ENCODE peak calls at places on chromosome 1, in five cellular contexts. Z is CD8-positive, alpha-beta T cell; W is mammary epithelial cell; S is brain microvascular endothelial cell; M is colonic mucosa. P is an unnamed sample.
A peak's percentile ranks its signal among the peaks of the same experiment; 100 is the strongest.

GRCh38 chr1:78432016-78432415 is 58.8 kb upstream of the PTGFR start:
- DNase-seq in Z (no peak), W (no peak), S (no peak), M (no peak), P (no peak)

GRCh38 chr1:9651565-9652378 is at the start of gene PIK3CD:
- DNase-seq in Z (peak; percentile 50), W (peak; percentile 25), S (peak; percentile 8), M (no peak), P (no peak)

GRCh38 chr1:5331101-5331500 is 661.1 kb downstream of the NPHP4 start:
- DNase-seq in Z (no peak), W (no peak), S (no peak), M (no peak), P (no peak)

GRCh38 chr1:96968582-96969378 is 247.2 kb downstream of the PTBP2 start:
- DNase-seq in Z (no peak), W (no peak), S (no peak), M (no peak), P (no peak)

GRCh38 chr1:45326627-45327591 is at the start of gene HPDL:
- DNase-seq in Z (peak; percentile 53), W (no peak), S (peak; percentile 31), M (peak; percentile 84), P (peak; percentile 75)

GRCh38 chr1:94947453-94947852 is 20.5 kb upstream of the CNN3 start:
- DNase-seq in Z (no peak), W (no peak), S (peak; percentile 74), M (no peak), P (no peak)

GRCh38 chr1:171179323-171180227 is 5.5 kb upstream of the FMO2 start:
- DNase-seq in Z (no peak), W (no peak), S (no peak), M (no peak), P (no peak)

GRCh38 chr1:221289103-221289502 is 409.9 kb downstream of the HLX start:
- DNase-seq in Z (no peak), W (no peak), S (no peak), M (no peak), P (no peak)

GRCh38 chr1:219782311-219782710 is 146.0 kb downstream of the SLC30A10 start:
- DNase-seq in Z (no peak), W (no peak), S (no peak), M (no peak), P (no peak)

DNA sequence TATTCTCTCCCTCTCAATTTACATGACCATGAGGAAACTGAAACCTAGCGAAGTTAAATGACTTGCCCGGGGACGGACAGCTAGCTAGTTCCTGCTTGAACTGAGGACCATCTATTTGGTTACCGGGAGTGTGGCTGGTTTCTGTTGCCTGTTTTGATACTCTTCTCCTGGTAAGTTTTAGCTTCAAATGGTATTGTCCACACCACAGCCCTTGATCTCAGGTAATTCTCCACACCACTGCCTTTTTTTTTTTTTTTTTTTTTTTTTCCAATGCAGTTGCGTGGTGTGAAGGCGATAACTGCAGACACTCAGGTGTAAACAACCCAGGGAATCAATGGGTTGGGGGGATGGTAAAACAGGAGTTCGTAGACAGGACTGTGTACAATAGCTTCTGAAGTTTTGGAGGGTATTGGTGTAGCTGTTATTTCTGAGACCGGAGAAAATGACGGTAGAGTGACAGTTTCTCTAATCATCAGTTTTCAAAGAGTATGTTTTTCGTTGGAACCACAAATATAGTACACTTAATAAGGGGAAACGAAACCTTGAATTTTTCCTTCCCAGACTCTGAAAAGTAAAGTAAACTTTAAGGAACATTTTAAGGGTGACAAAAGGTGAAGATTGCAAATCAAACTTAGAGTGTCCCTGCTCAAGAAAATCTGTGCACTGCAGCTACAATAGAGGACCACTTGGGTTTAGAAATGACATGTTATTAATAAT is 125.3 kb upstream of the CACYBP start:
- DNase-seq in Z (no peak), W (no peak), S (no peak), M (peak; percentile 50), P (no peak)
- H3K27ac ChIP-seq in Z (no peak overlapping the region), W (no peak overlapping the region), S (no peak overlapping the region), M (peak overlapping the region; percentile 77), P (no peak overlapping the region)

GRCh38 chr1:47477595-47478080 is 39.8 kb downstream of the FOXD2 start:
- DNase-seq in Z (no peak), W (no peak), S (no peak), M (peak; percentile 90), P (no peak)
- H3K27ac ChIP-seq in Z (no peak overlapping the region), W (no peak overlapping the region), S (no peak overlapping the region), M (peak overlapping the region; percentile 68), P (no peak overlapping the region)

GRCh38 chr1:233282582-233282886 is 13.0 kb downstream of the PCNX2 start:
- DNase-seq in Z (no peak), W (no peak), S (no peak), M (no peak), P (no peak)
- H3K27ac ChIP-seq in Z (no peak overlapping the region), W (no peak overlapping the region), S (no peak overlapping the region), M (no peak overlapping the region), P (no peak overlapping the region)

GRCh38 chr1:118486213-118486612 is 301.2 kb upstream of the SPAG17 start:
- DNase-seq in Z (no peak), W (no peak), S (no peak), M (no peak), P (no peak)
- H3K27ac ChIP-seq in Z (no peak overlapping the region), W (peak overlapping the region; percentile 33), S (no peak overlapping the region), M (no peak overlapping the region), P (no peak overlapping the region)

DNA sequence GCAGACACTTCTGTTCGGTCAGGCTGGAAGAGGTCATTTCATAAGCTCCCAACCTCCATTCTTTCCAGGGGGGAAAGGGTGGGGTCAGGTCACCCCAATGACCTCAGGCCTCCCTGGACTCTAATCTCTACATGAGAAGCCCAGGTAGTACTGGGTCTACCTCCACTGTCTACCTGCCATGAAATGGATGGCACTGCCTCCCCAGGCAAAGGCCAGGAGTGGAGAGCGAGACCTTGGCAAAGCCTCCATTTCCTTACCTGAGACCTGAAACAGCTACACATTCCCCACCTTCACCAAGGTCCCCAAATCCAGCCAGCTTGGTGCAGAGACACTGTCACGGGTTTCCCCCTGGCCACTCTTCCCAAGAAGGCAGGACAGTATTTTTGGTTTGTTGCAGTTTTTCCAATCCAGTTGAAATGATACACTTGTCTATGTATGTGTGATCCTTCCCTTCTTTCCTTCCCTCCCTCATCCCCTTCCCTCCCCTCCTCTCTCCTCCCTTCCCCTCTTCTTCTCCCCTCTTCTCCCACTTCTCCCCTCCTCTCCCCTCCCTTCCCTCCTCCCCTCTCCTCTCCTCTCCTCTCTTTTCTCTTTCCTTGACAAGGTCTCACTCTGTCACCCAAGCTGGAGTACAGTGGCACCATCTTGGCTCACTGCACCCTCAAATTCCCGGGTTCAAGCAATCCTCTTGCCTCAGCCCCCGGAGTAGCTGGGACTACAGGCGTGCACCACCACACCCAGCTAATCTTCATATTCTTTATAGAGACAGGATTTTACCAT is 16.1 kb downstream of the BTG2 start:
- DNase-seq in Z (no peak), W (no peak), S (no peak), M (no peak), P (no peak)
- H3K27ac ChIP-seq in Z (peak overlapping the region; percentile 53), W (no peak overlapping the region), S (no peak overlapping the region), M (peak overlapping the region; percentile 77), P (peak overlapping the region; percentile 8)

GRCh38 chr1:204319462-204319861 is 40.3 kb downstream of the PLEKHA6 start:
- DNase-seq in Z (no peak), W (peak; percentile 91), S (peak; percentile 56), M (no peak), P (no peak)
- H3K27ac ChIP-seq in Z (no peak overlapping the region), W (peak overlapping the region; percentile 75), S (no peak overlapping the region), M (peak overlapping the region; percentile 46), P (peak overlapping the region; percentile 74)

DNA sequence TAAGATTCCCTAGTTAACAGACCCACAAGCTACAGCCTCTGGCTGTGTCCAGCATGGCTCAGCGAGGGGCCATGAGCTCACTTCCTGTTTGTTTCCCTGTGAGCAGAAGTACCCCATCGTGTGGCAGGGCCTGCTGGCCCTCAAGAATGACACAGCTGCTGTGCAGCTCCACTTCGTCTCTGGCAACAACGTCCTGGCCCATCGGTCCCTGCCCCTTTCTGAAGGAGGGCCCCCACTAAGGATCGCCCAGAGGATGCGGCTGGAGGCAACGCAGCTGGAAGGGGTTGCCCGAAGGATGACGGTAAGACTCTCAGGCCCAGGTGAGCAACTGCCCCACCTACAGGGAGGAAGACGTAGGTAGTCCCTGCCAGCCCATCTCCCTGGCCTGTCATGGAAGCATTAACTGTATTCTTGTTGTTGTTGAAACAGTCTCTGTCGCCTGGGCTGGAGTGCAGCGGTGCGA is 38.2 kb downstream of the ZBTB17 start:
- DNase-seq in Z (no peak), W (no peak), S (no peak), M (no peak), P (no peak)
- H3K27ac ChIP-seq in Z (no peak overlapping the region), W (no peak overlapping the region), S (peak overlapping the region; percentile 8), M (no peak overlapping the region), P (peak overlapping the region; percentile 65)

DNA sequence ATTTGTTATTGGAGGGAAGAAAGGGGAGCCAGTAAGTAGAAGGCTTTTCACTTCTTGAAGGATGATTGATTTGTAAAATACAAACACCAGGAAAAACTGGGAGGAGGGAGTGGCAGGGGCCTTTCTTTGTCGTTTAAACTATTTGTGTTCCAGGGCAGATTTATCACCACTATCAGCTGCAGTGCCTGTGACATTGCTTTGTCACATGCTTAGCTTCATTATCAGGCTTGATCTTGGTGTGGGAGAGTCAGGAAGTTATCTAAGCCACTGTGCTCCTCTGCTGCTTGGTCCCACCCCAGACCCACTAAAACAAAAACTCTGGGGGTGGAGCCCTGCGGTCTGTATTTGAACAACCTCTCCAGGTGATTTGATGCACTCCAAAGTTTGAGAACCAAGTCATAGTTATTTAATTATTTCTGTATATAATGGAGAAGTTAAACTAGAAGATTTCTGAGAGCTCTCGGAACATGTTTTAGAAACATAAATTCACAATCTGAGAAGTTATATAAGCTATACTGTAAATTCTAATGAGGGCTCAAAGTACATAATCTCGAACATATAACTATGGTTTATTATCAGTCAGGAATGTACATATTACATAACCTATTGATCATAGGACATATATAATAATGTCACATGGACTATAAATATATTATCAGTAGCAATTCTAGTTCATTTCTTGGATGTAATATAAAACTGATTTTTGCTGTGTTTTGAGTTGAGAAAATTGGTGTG is 87.9 kb downstream of the CDC14A start:
- DNase-seq in Z (peak; percentile 83), W (no peak), S (no peak), M (peak; percentile 60), P (no peak)
- H3K27ac ChIP-seq in Z (peak overlapping the region; percentile 11), W (no peak overlapping the region), S (no peak overlapping the region), M (peak overlapping the region; percentile 26), P (no peak overlapping the region)

GRCh38 chr1:59674605-59675004 is 140.1 kb upstream of the HOOK1 start:
- DNase-seq in Z (no peak), W (peak; percentile 83), S (no peak), M (peak; percentile 28), P (no peak)
- H3K27ac ChIP-seq in Z (no peak overlapping the region), W (peak overlapping the region; percentile 97), S (no peak overlapping the region), M (no peak overlapping the region), P (peak overlapping the region; percentile 48)

DNA sequence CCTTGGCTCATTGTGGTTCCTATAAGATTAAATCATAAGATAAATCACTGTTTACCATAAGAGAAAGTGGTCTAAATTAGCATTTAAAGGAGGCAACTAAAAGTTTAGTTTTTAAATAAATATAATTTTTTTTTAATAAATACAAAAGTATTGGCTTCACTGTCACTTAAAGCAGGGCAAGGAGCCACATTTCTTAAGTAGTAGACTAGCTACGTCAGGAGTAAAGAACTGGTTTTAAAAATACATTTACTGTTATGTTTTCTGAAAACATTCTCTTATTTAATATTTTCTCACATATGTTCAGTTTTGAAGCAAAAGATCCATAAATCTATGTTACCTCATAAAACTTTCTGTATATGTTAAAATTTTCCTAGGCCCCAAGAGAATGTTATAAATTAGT is 2.2 kb downstream of the ANGPTL1 start:
- DNase-seq in Z (no peak), W (no peak), S (no peak), M (no peak), P (no peak)
- H3K27ac ChIP-seq in Z (no peak overlapping the region), W (no peak overlapping the region), S (no peak overlapping the region), M (no peak overlapping the region), P (no peak overlapping the region)

P was measured in caudate nucleus.